ENCODE peak calls at places on chromosomes 5 and 9, in eight cellular contexts. B, G, J, C, H, V, A and Z are unnamed samples.
A peak's percentile ranks its signal among the peaks of the same experiment; 100 is the strongest.

GRCh38 chr5:72234265-72234700 is 85.8 kb downstream of the MRPS27 start:
- DNase-seq in A (no peak), C (no peak), H (no peak), B (peak; percentile 88), V (no peak), J (peak; percentile 24), G (no peak), Z (peak; percentile 77)

GRCh38 chr5:115209279-115209678 is 39.6 kb upstream of the TRIM36 start:
- DNase-seq in A (no peak), C (no peak), B (no peak), J (no peak), H (no peak), V (no peak), G (no peak), Z (peak; percentile 45)

GRCh38 chr5:23820764-23821471 is 313.5 kb downstream of the PRDM9 start:
- DNase-seq in C (no peak), H (no peak), J (peak; percentile 18), A (no peak), V (no peak), G (no peak), B (peak; percentile 42), Z (peak; percentile 35)

GRCh38 chr5:115351356-115352195 is 55.1 kb upstream of the CCDC112 start:
- DNase-seq in C (no peak), J (no peak), H (no peak), B (peak; percentile 79), A (no peak), V (no peak), G (no peak), Z (peak; percentile 72)

GRCh38 chr9:99870126-99870525 is 36.3 kb upstream of the STX17 start:
- DNase-seq in A (no peak), J (no peak), G (no peak), H (no peak), B (peak; percentile 62), C (no peak), V (no peak), Z (peak; percentile 48)

GRCh38 chr5:171390883-171391677 is 3.4 kb downstream of the NPM1 start:
- DNase-seq in H (no peak), B (no peak), A (no peak), J (no peak), G (no peak), V (no peak), C (no peak), Z (no peak)

GRCh38 chr5:74342948-74343682 is 297.4 kb downstream of the ENC1 start:
- DNase-seq in A (no peak), J (no peak), C (no peak), G (no peak), H (no peak), V (no peak), B (peak; percentile 62), Z (peak; percentile 78)

GRCh38 chr5:157115012-157115411 is 6.2 kb upstream of the HAVCR2 start:
- DNase-seq in C (no peak), G (no peak), A (no peak), B (no peak), J (no peak), H (no peak), V (no peak), Z (no peak)

GRCh38 chr5:65672787-65673186 is 48.0 kb downstream of the SHLD3 start:
- DNase-seq in J (no peak), G (no peak), H (no peak), B (peak; percentile 89), V (no peak), A (no peak), C (no peak), Z (peak; percentile 64)

GRCh38 chr5:51664491-51665294 is 281.4 kb downstream of the ISL1 start:
- DNase-seq in H (no peak), A (no peak), V (no peak), B (no peak), J (no peak), G (no peak), C (no peak), Z (no peak)

GRCh38 chr9:114141553-114142548 is 13.5 kb upstream of the COL27A1 start:
- DNase-seq in J (no peak), G (no peak), C (no peak), V (no peak), B (peak; percentile 40), A (no peak), H (no peak), Z (peak; percentile 53)

GRCh38 chr9:68560131-68560844 is 19.6 kb upstream of the TMEM252 start:
- DNase-seq in H (no peak), A (peak; percentile 76), C (no peak), J (peak; percentile 40), B (peak; percentile 22), G (no peak), V (no peak), Z (peak; percentile 96)

GRCh38 chr5:116389601-116390000 is 185.0 kb downstream of the SEMA6A start:
- DNase-seq in J (no peak), G (no peak), A (no peak), V (no peak), C (no peak), B (no peak), H (no peak), Z (no peak)

GRCh38 chr9:138066049-138066448 is 188.5 kb downstream of the CACNA1B start:
- DNase-seq in V (no peak), B (no peak), A (peak; percentile 13), H (peak; percentile 30), G (no peak), J (no peak), C (no peak), Z (no peak)

GRCh38 chr5:134610715-134611114 is 21.9 kb downstream of the SAR1B start:
- DNase-seq in J (no peak), V (no peak), A (no peak), H (no peak), B (no peak), G (no peak), C (no peak), Z (no peak)

GRCh38 chr5:34789021-34789531 is 49.9 kb upstream of the TTC23L start:
- DNase-seq in H (no peak), G (no peak), J (peak; percentile 23), V (no peak), B (peak; percentile 55), A (no peak), C (no peak), Z (peak; percentile 34)

GRCh38 chr5:96595300-96596090 is 66.7 kb upstream of the CAST start:
- DNase-seq in B (no peak), G (no peak), J (no peak), A (no peak), V (no peak), C (no peak), H (no peak), Z (no peak)

GRCh38 chr9:36597412-36598178 is 24.9 kb downstream of the MELK start:
- DNase-seq in J (no peak), B (peak; percentile 79), H (no peak), V (no peak), C (no peak), G (no peak), A (no peak), Z (peak; percentile 89)

GRCh38 chr5:52668544-52669185 is 119.1 kb upstream of the ITGA1 start:
- DNase-seq in J (no peak), B (no peak), G (no peak), C (no peak), V (no peak), A (no peak), H (peak; percentile 62), Z (no peak)

GRCh38 chr5:59187772-59188347 is 605.0 kb downstream of the RAB3C start:
- DNase-seq in J (no peak), C (no peak), H (no peak), G (no peak), V (no peak), B (peak; percentile 76), A (no peak), Z (peak; percentile 84)